ENCODE peak calls at places on chromosomes 6 and 20, in nine cellular contexts. One of them, this sample, is unnamed.

GRCh38 chr6:122005661-122006060 is 393.8 kb upstream of the HSF2 start:
- DNase-seq in A549: no peak
- DNase-seq in GM23338: no peak
- DNase-seq in GM12878: no peak
- DNase-seq in K562: no peak
- DNase-seq in Panc1: no peak
- DNase-seq in SK-N-SH: no peak
- DNase-seq in HCT116: no peak
- DNase-seq in HepG2: no peak
- DNase-seq in this sample: no peak

GRCh38 chr6:27894839-27895762 is 17.1 kb downstream of the OR2B2 start:
- DNase-seq in A549: peak
- DNase-seq in GM23338: peak
- DNase-seq in GM12878: peak
- DNase-seq in K562: peak
- DNase-seq in Panc1: peak
- DNase-seq in SK-N-SH: peak
- DNase-seq in HCT116: peak
- DNase-seq in HepG2: peak
- DNase-seq in this sample: peak

GRCh38 chr6:152625213-152625612 is 11.9 kb downstream of the SYNE1 start:
- DNase-seq in A549: no peak
- DNase-seq in GM23338: no peak
- DNase-seq in GM12878: no peak
- DNase-seq in K562: no peak
- DNase-seq in Panc1: no peak
- DNase-seq in SK-N-SH: no peak
- DNase-seq in HCT116: no peak
- DNase-seq in HepG2: no peak
- DNase-seq in this sample: no peak

GRCh38 chr6:31776961-31777666 is at the start of gene VWA7:
- DNase-seq in A549: peak
- DNase-seq in GM23338: peak
- DNase-seq in GM12878: peak
- DNase-seq in K562: peak
- DNase-seq in Panc1: no peak
- DNase-seq in SK-N-SH: peak
- DNase-seq in HCT116: peak
- DNase-seq in HepG2: peak
- DNase-seq in this sample: peak

GRCh38 chr20:55740076-55740475 is 265.2 kb downstream of the CBLN4 start:
- DNase-seq in A549: no peak
- DNase-seq in GM23338: no peak
- DNase-seq in GM12878: no peak
- DNase-seq in K562: no peak
- DNase-seq in Panc1: no peak
- DNase-seq in SK-N-SH: no peak
- DNase-seq in HCT116: no peak
- DNase-seq in HepG2: no peak
- DNase-seq in this sample: no peak

GRCh38 chr6:134882426-134883038 is 67.4 kb downstream of the ALDH8A1 start:
- DNase-seq in A549: peak
- DNase-seq in GM23338: peak
- DNase-seq in GM12878: no peak
- DNase-seq in K562: peak
- DNase-seq in Panc1: peak
- DNase-seq in SK-N-SH: peak
- DNase-seq in HCT116: peak
- DNase-seq in HepG2: peak
- DNase-seq in this sample: peak

GRCh38 chr6:90078513-90079289 is 184.4 kb downstream of the GJA10 start:
- DNase-seq in A549: no peak
- DNase-seq in GM23338: peak
- DNase-seq in GM12878: no peak
- DNase-seq in K562: peak
- DNase-seq in Panc1: no peak
- DNase-seq in SK-N-SH: no peak
- DNase-seq in HCT116: no peak
- DNase-seq in HepG2: no peak
- DNase-seq in this sample: no peak

GRCh38 chr6:41901882-41902519 is 6.8 kb upstream of the USP49 start:
- DNase-seq in A549: no peak
- DNase-seq in GM23338: peak
- DNase-seq in GM12878: no peak
- DNase-seq in K562: peak
- DNase-seq in Panc1: no peak
- DNase-seq in SK-N-SH: no peak
- DNase-seq in HCT116: no peak
- DNase-seq in HepG2: no peak
- DNase-seq in this sample: peak

GRCh38 chr6:6004147-6004995 is 2.4 kb downstream of the NRN1 start:
- DNase-seq in A549: no peak
- DNase-seq in GM23338: peak
- DNase-seq in GM12878: no peak
- DNase-seq in K562: no peak
- DNase-seq in Panc1: no peak
- DNase-seq in SK-N-SH: peak
- DNase-seq in HCT116: no peak
- DNase-seq in HepG2: no peak
- DNase-seq in this sample: no peak

GRCh38 chr20:43994486-43995100 is 79.9 kb downstream of the TOX2 start:
- DNase-seq in A549: no peak
- DNase-seq in GM23338: no peak
- DNase-seq in GM12878: no peak
- DNase-seq in K562: no peak
- DNase-seq in Panc1: no peak
- DNase-seq in SK-N-SH: peak
- DNase-seq in HCT116: no peak
- DNase-seq in HepG2: no peak
- DNase-seq in this sample: no peak

GRCh38 chr20:38452880-38453624 is 17.9 kb upstream of the SNHG17 start:
- DNase-seq in A549: no peak
- DNase-seq in GM23338: no peak
- DNase-seq in GM12878: no peak
- DNase-seq in K562: peak
- DNase-seq in Panc1: no peak
- DNase-seq in SK-N-SH: no peak
- DNase-seq in HCT116: no peak
- DNase-seq in HepG2: no peak
- DNase-seq in this sample: no peak

GRCh38 chr6:137097057-137097456 is 52.3 kb upstream of the IL20RA start:
- DNase-seq in A549: no peak
- DNase-seq in GM23338: no peak
- DNase-seq in GM12878: no peak
- DNase-seq in K562: no peak
- DNase-seq in Panc1: no peak
- DNase-seq in SK-N-SH: no peak
- DNase-seq in HCT116: no peak
- DNase-seq in HepG2: no peak
- DNase-seq in this sample: no peak

GRCh38 chr20:46255440-46256104 is 52.7 kb downstream of the CDH22 start:
- DNase-seq in A549: no peak
- DNase-seq in GM23338: no peak
- DNase-seq in GM12878: no peak
- DNase-seq in K562: peak
- DNase-seq in Panc1: no peak
- DNase-seq in SK-N-SH: peak
- DNase-seq in HCT116: peak
- DNase-seq in HepG2: peak
- DNase-seq in this sample: peak

GRCh38 chr20:3887870-3888614 is 1.1 kb upstream of the PANK2 start:
- DNase-seq in A549: no peak
- DNase-seq in GM23338: peak
- DNase-seq in GM12878: no peak
- DNase-seq in K562: no peak
- DNase-seq in Panc1: no peak
- DNase-seq in SK-N-SH: no peak
- DNase-seq in HCT116: peak
- DNase-seq in HepG2: no peak
- DNase-seq in this sample: no peak

GRCh38 chr20:48986899-48987298 is 59.2 kb upstream of the CSE1L start:
- DNase-seq in A549: no peak
- DNase-seq in GM23338: no peak
- DNase-seq in GM12878: no peak
- DNase-seq in K562: peak
- DNase-seq in Panc1: no peak
- DNase-seq in SK-N-SH: peak
- DNase-seq in HCT116: no peak
- DNase-seq in HepG2: peak
- DNase-seq in this sample: peak

GRCh38 chr6:30740993-30741784 is 1.3 kb downstream of the FLOT1 start:
- DNase-seq in A549: no peak
- DNase-seq in GM23338: no peak
- DNase-seq in GM12878: no peak
- DNase-seq in K562: no peak
- DNase-seq in Panc1: no peak
- DNase-seq in SK-N-SH: no peak
- DNase-seq in HCT116: no peak
- DNase-seq in HepG2: no peak
- DNase-seq in this sample: peak

GRCh38 chr6:105324386-105325000 is 78.4 kb downstream of the PREP start:
- DNase-seq in A549: no peak
- DNase-seq in GM23338: no peak
- DNase-seq in GM12878: no peak
- DNase-seq in K562: no peak
- DNase-seq in Panc1: no peak
- DNase-seq in SK-N-SH: no peak
- DNase-seq in HCT116: no peak
- DNase-seq in HepG2: no peak
- DNase-seq in this sample: no peak
- TF ChIP-seq REST in A549: no peak
- TF ChIP-seq REST in GM23338: no peak
- TF ChIP-seq REST in GM12878: no peak
- TF ChIP-seq REST in K562: no peak
- TF ChIP-seq REST in Panc1: no peak
- TF ChIP-seq REST in SK-N-SH: no peak
- TF ChIP-seq REST in HCT116: no peak
- TF ChIP-seq REST in HepG2: no peak
- TF ChIP-seq REST in this sample: no peak

GRCh38 chr20:2746636-2747265 is 53.7 kb downstream of the CPXM1 start:
- DNase-seq in A549: no peak
- DNase-seq in GM23338: no peak
- DNase-seq in GM12878: no peak
- DNase-seq in K562: no peak
- DNase-seq in Panc1: no peak
- DNase-seq in SK-N-SH: no peak
- DNase-seq in HCT116: no peak
- DNase-seq in HepG2: no peak
- DNase-seq in this sample: peak

GRCh38 chr20:2742934-2743559 is 50.5 kb downstream of the EBF4 start:
- DNase-seq in A549: peak
- DNase-seq in GM23338: peak
- DNase-seq in GM12878: no peak
- DNase-seq in K562: peak
- DNase-seq in Panc1: no peak
- DNase-seq in SK-N-SH: peak
- DNase-seq in HCT116: peak
- DNase-seq in HepG2: peak
- DNase-seq in this sample: peak

GRCh38 chr20:2747676-2748235 is 52.7 kb downstream of the CPXM1 start:
- DNase-seq in A549: no peak
- DNase-seq in GM23338: no peak
- DNase-seq in GM12878: no peak
- DNase-seq in K562: no peak
- DNase-seq in Panc1: no peak
- DNase-seq in SK-N-SH: no peak
- DNase-seq in HCT116: no peak
- DNase-seq in HepG2: no peak
- DNase-seq in this sample: no peak

GRCh38 chr20:2745936-2746635 is 53.5 kb downstream of the EBF4 start:
- DNase-seq in A549: no peak
- DNase-seq in GM23338: no peak
- DNase-seq in GM12878: no peak
- DNase-seq in K562: no peak
- DNase-seq in Panc1: no peak
- DNase-seq in SK-N-SH: no peak
- DNase-seq in HCT116: no peak
- DNase-seq in HepG2: no peak
- DNase-seq in this sample: no peak

DNA sequence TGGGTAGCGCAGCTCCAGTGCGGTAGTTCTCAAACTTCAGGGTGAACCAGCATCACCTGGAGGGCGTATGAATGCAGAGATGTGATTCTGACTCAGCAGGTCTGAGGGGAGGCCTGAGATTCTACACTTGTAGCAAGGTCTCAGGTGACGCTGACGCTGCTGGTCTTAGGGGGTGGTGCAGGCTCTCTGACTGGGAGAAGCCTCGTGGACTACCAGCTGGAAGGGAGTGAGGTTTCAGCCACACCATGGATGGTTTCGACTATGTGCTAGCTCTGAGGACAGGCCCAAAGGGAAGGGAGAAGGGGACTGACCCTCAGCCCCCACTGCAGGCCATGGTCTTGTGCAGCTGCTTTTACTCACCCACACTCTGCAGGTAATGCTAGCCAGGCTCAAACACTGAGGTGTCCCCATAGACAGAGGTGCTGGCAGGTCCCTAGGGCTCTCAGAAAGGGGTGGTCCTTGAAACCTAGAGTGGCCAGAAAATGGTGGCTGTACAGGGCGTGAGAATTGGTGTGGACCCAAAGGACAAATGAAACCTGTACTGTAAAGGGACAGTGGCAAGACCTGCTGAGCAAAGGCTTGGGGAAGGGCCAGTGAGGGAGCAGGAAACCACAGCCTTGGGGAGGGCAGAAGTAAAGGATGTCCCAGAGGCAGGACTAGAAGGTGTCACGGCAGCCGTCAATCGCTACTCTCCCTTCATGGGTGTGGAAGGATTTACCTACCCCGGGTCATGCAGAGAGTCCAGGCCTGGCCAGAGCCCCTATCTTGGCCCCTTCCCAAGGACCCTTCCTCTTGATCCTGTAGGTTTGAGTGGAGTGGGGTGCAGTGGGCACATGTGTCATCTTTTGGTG is 52.7 kb downstream of the EBF4 start:
- DNase-seq in A549: no peak
- DNase-seq in GM23338: no peak
- DNase-seq in GM12878: no peak
- DNase-seq in K562: no peak
- DNase-seq in Panc1: no peak
- DNase-seq in SK-N-SH: no peak
- DNase-seq in HCT116: no peak
- DNase-seq in HepG2: no peak
- DNase-seq in this sample: no peak
- TF ChIP-seq REST in A549: no peak
- TF ChIP-seq REST in GM23338: no peak
- TF ChIP-seq REST in GM12878: no peak
- TF ChIP-seq REST in K562: no peak
- TF ChIP-seq REST in Panc1: no peak
- TF ChIP-seq REST in SK-N-SH: no peak
- TF ChIP-seq REST in HCT116: no peak
- TF ChIP-seq REST in HepG2: no peak
- TF ChIP-seq REST in this sample: no peak

GRCh38 chr20:62895539-62895938 is 30.8 kb downstream of the DIDO1 start:
- DNase-seq in A549: no peak
- DNase-seq in GM23338: no peak
- DNase-seq in GM12878: no peak
- DNase-seq in K562: no peak
- DNase-seq in Panc1: no peak
- DNase-seq in SK-N-SH: no peak
- DNase-seq in HCT116: no peak
- DNase-seq in HepG2: no peak
- DNase-seq in this sample: no peak
- TF ChIP-seq REST in A549: no peak
- TF ChIP-seq REST in GM23338: no peak
- TF ChIP-seq REST in GM12878: no peak
- TF ChIP-seq REST in K562: no peak
- TF ChIP-seq REST in Panc1: no peak
- TF ChIP-seq REST in SK-N-SH: no peak
- TF ChIP-seq REST in HCT116: no peak
- TF ChIP-seq REST in HepG2: no peak
- TF ChIP-seq REST in this sample: no peak

GRCh38 chr6:110949679-110950285 is 8.7 kb upstream of the GTF3C6 start:
- DNase-seq in A549: no peak
- DNase-seq in GM23338: peak
- DNase-seq in GM12878: no peak
- DNase-seq in K562: no peak
- DNase-seq in Panc1: no peak
- DNase-seq in SK-N-SH: peak
- DNase-seq in HCT116: peak
- DNase-seq in HepG2: no peak
- DNase-seq in this sample: no peak
- TF ChIP-seq REST in A549: no peak
- TF ChIP-seq REST in GM23338: no peak
- TF ChIP-seq REST in GM12878: no peak
- TF ChIP-seq REST in K562: no peak
- TF ChIP-seq REST in Panc1: no peak
- TF ChIP-seq REST in SK-N-SH: no peak
- TF ChIP-seq REST in HCT116: no peak
- TF ChIP-seq REST in HepG2: no peak
- TF ChIP-seq REST in this sample: no peak

This sample was measured in HL-60.